ENCODE peak calls at places on chromosomes 1 and 21, in eight cellular contexts. E is psoas muscle, O is Panc1, N is cardiac fibroblast, W is astrocyte of the cerebellum, Q is gastrocnemius medialis, V is AG10803, R is GM12865. P is an unnamed sample.

GRCh38 chr1:210089848-210090247 is 142.7 kb upstream of the SERTAD4 start:
- DNase-seq in Q (no peak), O (no peak), R (peak; percentile 8), N (no peak), E (no peak), V (no peak), W (no peak), P (no peak)

GRCh38 chr1:77605246-77606026 is 77.0 kb downstream of the ZZZ3 start:
- DNase-seq in R (no peak), O (no peak), W (peak; percentile 50), V (peak; percentile 56), E (peak; percentile 74), N (peak; percentile 86), Q (peak; percentile 58), P (no peak)

GRCh38 chr1:16250547-16251251 is 13.7 kb upstream of the CPLANE2 start:
- DNase-seq in R (no peak), O (no peak), W (peak; percentile 52), V (peak; percentile 84), N (peak; percentile 58), Q (no peak), E (no peak), P (no peak)

GRCh38 chr1:106232128-106232527 is 824.3 kb upstream of the PRMT6 start:
- DNase-seq in Q (no peak), O (no peak), N (no peak), R (no peak), V (no peak), E (no peak), W (no peak), P (no peak)

GRCh38 chr1:16445052-16445451 is 4.5 kb downstream of the NECAP2 start:
- DNase-seq in W (no peak), O (no peak), Q (no peak), E (no peak), R (no peak), N (no peak), V (no peak), P (no peak)

GRCh38 chr1:17511188-17511587 is 28.3 kb upstream of the ARHGEF10L start:
- DNase-seq in E (no peak), N (no peak), W (no peak), R (no peak), V (no peak), Q (no peak), O (no peak), P (no peak)

GRCh38 chr1:59077739-59078503 is 219.0 kb upstream of the FGGY start:
- DNase-seq in R (no peak), Q (no peak), V (no peak), E (no peak), O (no peak), W (no peak), N (no peak), P (no peak)

GRCh38 chr1:22808846-22809501 is 98.3 kb downstream of the EPHB2 start:
- DNase-seq in E (peak; percentile 71), O (no peak), R (no peak), W (peak; percentile 57), Q (no peak), N (peak; percentile 93), V (peak; percentile 90), P (no peak)

GRCh38 chr1:2233997-2234761 is 6.1 kb downstream of the SKI start:
- DNase-seq in Q (peak; percentile 86), E (peak; percentile 97), O (no peak), N (peak; percentile 96), W (no peak), V (peak; percentile 98), R (peak; percentile 71), P (peak; percentile 88)

GRCh38 chr1:40182956-40183710 is 21.9 kb downstream of the RLF start:
- DNase-seq in V (peak; percentile 25), R (peak; percentile 44), O (no peak), N (peak; percentile 53), E (no peak), W (peak; percentile 9), Q (no peak), P (peak; percentile 39)

GRCh38 chr21:27647921-27648320 is 681.0 kb upstream of the ADAMTS5 start:
- DNase-seq in E (no peak), W (no peak), V (no peak), N (no peak), R (no peak), O (no peak), Q (no peak), P (no peak)

GRCh38 chr1:177170756-177171535 is at the start of gene BRINP2:
- DNase-seq in N (peak; percentile 31), E (peak; percentile 73), Q (peak; percentile 17), V (peak; percentile 27), W (no peak), O (no peak), R (peak; percentile 49), P (no peak)
- TF ChIP-seq CTCF in N (no peak), E (no peak), Q (no peak), V (no peak), W (no peak), O (no peak), R (no peak), P (no peak)

GRCh38 chr1:26861286-26861701 is 1.7 kb upstream of the SFN start:
- DNase-seq in Q (no peak), N (peak; percentile 25), W (no peak), V (peak; percentile 42), E (no peak), R (no peak), O (no peak), P (no peak)
- TF ChIP-seq CTCF in Q (no peak), N (peak; percentile 39), W (peak; percentile 34), V (peak; percentile 41), E (no peak), R (no peak), O (peak; percentile 68), P (no peak)

GRCh38 chr1:179077396-179077795 is 4.5 kb upstream of the TOR3A start:
- DNase-seq in V (peak; percentile 58), N (peak; percentile 71), O (no peak), W (no peak), R (no peak), E (no peak), Q (no peak), P (no peak)

GRCh38 chr1:179080866-179081695 is 789 bp upstream of the TOR3A start:
- DNase-seq in E (no peak), W (no peak), Q (no peak), R (peak; percentile 52), N (no peak), O (no peak), V (no peak), P (peak; percentile 63)

GRCh38 chr1:179081696-179082307 is at the start of gene TOR3A:
- DNase-seq in E (peak; percentile 97), R (peak; percentile 98), N (peak; percentile 92), Q (peak; percentile 95), O (peak; percentile 54), V (peak; percentile 84), W (peak; percentile 53), P (peak; percentile 88)

GRCh38 chr1:179082308-179083030 is 599 bp downstream of the TOR3A start:
- DNase-seq in W (no peak), E (no peak), Q (no peak), R (peak; percentile 59), N (peak; percentile 14), V (no peak), O (no peak), P (peak; percentile 47)

GRCh38 chr1:179079113-179079761 is 2.6 kb upstream of the TOR3A start:
- DNase-seq in V (peak; percentile 80), R (peak; percentile 81), O (peak; percentile 47), N (peak; percentile 89), W (peak; percentile 70), E (no peak), Q (no peak), P (peak; percentile 71)
- TF ChIP-seq CTCF in V (peak; percentile 83), R (peak; percentile 64), O (peak; percentile 82), N (peak; percentile 58), W (peak; percentile 79), E (peak; percentile 65), Q (peak; percentile 74), P (peak; percentile 64)

GRCh38 chr21:39581414-39581813 is 31.3 kb upstream of the B3GALT5 start:
- DNase-seq in W (no peak), Q (no peak), V (no peak), O (no peak), N (no peak), R (no peak), E (no peak), P (no peak)
- TF ChIP-seq CTCF in W (no peak), Q (no peak), V (no peak), O (no peak), N (no peak), R (no peak), E (no peak), P (no peak)

DNA sequence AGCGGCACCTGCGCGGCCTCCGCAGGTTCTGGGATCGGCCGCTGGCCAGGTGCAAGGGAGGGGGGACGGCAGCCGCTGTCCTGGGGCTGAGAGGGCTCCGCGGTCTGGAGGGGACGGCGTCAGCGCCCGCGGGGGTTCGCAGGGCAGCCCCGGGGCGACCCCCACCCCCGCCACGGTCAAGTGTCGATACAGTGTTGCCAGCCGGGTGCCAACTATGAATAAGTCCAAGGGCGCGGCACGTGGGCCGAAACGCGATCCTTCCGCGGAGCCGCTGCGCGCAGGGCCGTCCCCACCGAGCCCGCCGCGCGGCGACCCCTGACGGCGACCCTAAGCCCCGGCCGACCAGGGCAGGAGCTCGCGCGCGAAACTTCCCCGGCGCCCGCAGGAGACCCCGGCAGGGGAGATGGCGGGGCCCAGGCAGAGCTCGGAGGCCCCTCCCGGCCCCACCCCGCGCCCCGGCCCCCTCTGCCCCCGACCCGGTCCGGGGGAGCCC is 664 bp upstream of the AGPAT3 start:
- DNase-seq in N (peak; percentile 31), O (no peak), E (peak; percentile 75), W (no peak), V (peak; percentile 45), R (peak; percentile 60), Q (no peak), P (peak; percentile 51)
- TF ChIP-seq CTCF in N (no peak), O (no peak), E (no peak), W (no peak), V (no peak), R (no peak), Q (no peak), P (no peak)

DNA sequence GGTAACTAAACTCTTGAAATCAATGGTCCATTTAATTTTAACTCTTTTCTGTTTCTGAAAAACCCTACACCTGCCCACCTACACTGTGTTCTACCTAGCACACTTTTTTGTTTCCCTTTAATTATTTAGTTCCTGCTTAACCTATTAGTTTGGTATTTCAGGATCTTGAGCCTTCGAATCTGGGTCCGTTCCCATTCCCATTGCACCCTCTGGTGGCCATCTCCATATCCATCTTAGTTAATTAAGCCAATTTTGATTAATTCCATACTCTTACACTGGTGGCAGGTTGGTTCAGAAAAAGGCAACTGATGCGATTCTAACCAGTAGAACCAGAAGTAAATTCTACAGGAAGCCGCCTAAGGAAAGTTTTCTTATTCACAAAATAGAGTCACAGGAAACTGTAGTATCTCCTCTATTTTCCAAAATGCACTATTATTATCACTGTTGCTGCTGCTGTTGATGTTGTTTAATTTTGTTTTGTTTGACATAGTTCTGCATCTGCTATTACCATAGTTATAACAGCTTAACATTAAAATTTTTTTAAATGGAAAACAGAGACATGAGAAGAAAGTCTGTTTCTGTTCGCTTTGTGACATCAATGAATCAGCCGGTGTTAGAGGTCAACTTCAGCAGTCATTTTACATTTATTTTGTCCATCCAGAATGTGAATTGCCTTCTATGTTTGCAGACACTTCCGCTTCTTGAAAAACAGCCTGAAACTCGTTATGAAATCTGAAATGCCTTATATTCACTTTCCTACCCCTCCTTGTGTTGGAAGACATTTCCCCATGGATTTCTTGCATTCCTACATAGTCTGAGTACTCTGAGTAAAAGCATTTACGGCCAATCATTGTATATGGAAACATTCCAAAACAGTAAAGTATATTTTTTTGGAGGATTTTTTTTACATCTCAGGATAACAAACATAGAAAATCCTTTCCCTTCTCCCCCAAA is 115.5 kb upstream of the NCAM2 start:
- DNase-seq in O (peak; percentile 8), W (peak; percentile 29), R (peak; percentile 6), V (no peak), E (no peak), Q (no peak), N (peak; percentile 56), P (peak; percentile 32)
- TF ChIP-seq CTCF in O (peak; percentile 56), W (peak; percentile 61), R (peak; percentile 8), V (no peak), E (peak; percentile 21), Q (no peak), N (peak; percentile 35), P (peak; percentile 36)

GRCh38 chr1:43986712-43987111 is 4.7 kb upstream of the CCDC24 start:
- DNase-seq in E (no peak), V (no peak), W (no peak), Q (no peak), R (no peak), N (no peak), O (no peak), P (no peak)
- TF ChIP-seq CTCF in E (no peak), V (no peak), W (peak; percentile 2), Q (no peak), R (no peak), N (no peak), O (no peak), P (no peak)